ENCODE peak calls at places on chromosomes 3 and 15, in four cellular contexts. L is right cardiac atrium, E is mesendoderm, X is endothelial cell. U is an unnamed sample.

GRCh38 chr15:92797168-92798052 is 102.7 kb upstream of the CHD2 start:
- DNase-seq in X (peak; percentile 43), E (peak; percentile 76), L (no peak), U (peak; percentile 62)

GRCh38 chr15:88684345-88684744 is 45.5 kb downstream of the ISG20 start:
- DNase-seq in X (no peak), E (no peak), L (no peak), U (no peak)

GRCh38 chr3:109257269-109257668 is 59.0 kb downstream of the DPPA2 start:
- DNase-seq in X (no peak), E (no peak), L (no peak), U (no peak)

GRCh38 chr15:70164910-70165791 is 67.4 kb upstream of the TLE3 start:
- DNase-seq in L (no peak), X (no peak), E (peak; percentile 65), U (no peak)

GRCh38 chr15:27500206-27500605 is 529.2 kb downstream of the GABRG3 start:
- DNase-seq in L (no peak), E (no peak), X (no peak), U (no peak)

GRCh38 chr15:51907136-51907862 is 64.3 kb downstream of the LEO1 start:
- DNase-seq in E (peak; percentile 65), X (no peak), L (no peak), U (no peak)

GRCh38 chr3:53773586-53774368 is 72.4 kb downstream of the CHDH start:
- DNase-seq in E (peak; percentile 74), L (no peak), X (no peak), U (peak; percentile 60)

GRCh38 chr15:43509923-43510229 is 7.5 kb upstream of the MAP1A start:
- DNase-seq in X (no peak), L (no peak), E (no peak), U (no peak)

GRCh38 chr3:150925751-150926201 is 20.5 kb upstream of the MINDY4B start:
- DNase-seq in L (peak; percentile 15), X (peak; percentile 68), E (peak; percentile 86), U (peak; percentile 59)

GRCh38 chr15:90212221-90213079 is 11.3 kb downstream of the SEMA4B start:
- DNase-seq in X (no peak), L (no peak), E (no peak), U (no peak)

GRCh38 chr3:23264413-23264812 is 61.3 kb downstream of the UBE2E2 start:
- DNase-seq in X (no peak), E (no peak), L (no peak), U (no peak)

GRCh38 chr3:12741205-12741604 is 17.9 kb downstream of the TMEM40 start:
- DNase-seq in X (no peak), L (no peak), E (peak; percentile 74), U (no peak)

GRCh38 chr15:63938486-63939061 is 104.8 kb upstream of the HERC1 start:
- DNase-seq in X (no peak), E (no peak), L (no peak), U (no peak)

GRCh38 chr3:78765671-78766485 is 1001.9 kb downstream of the ROBO1 start:
- DNase-seq in X (no peak), L (no peak), E (no peak), U (no peak)

GRCh38 chr15:37903932-37904493 is 30.4 kb upstream of the TMCO5A start:
- DNase-seq in E (no peak), X (no peak), L (no peak), U (peak; percentile 34)

GRCh38 chr3:30914696-30915095 is 20.2 kb upstream of the GADL1 start:
- DNase-seq in X (no peak), E (no peak), L (no peak), U (no peak)

GRCh38 chr3:111538687-111539086 is 3.3 kb upstream of the CD96 start:
- DNase-seq in E (no peak), X (no peak), L (no peak), U (no peak)

GRCh38 chr3:13332158-13332557 is 88.0 kb downstream of the NUP210 start:
- DNase-seq in E (no peak), L (no peak), X (no peak), U (no peak)

GRCh38 chr3:194384156-194384555 is 14.6 kb upstream of the LRRC15 start:
- DNase-seq in L (no peak), X (no peak), E (no peak), U (no peak)

GRCh38 chr3:110106805-110107204 is 769.5 kb upstream of the DPPA4 start:
- DNase-seq in L (no peak), X (no peak), E (no peak), U (no peak)

GRCh38 chr3:55487376-55488241 is 503 bp upstream of the WNT5A start:
- DNase-seq in X (peak; percentile 39), E (peak; percentile 77), L (no peak), U (peak; percentile 74)

GRCh38 chr15:68631621-68632051 is 52.8 kb downstream of the CORO2B start:
- DNase-seq in E (peak; percentile 92), X (no peak), L (no peak), U (no peak)

GRCh38 chr3:64125561-64125960 is 99.7 kb downstream of the PRICKLE2 start:
- DNase-seq in L (no peak), X (no peak), E (no peak), U (no peak)

GRCh38 chr15:98003976-98004375 is 43.5 kb downstream of the ARRDC4 start:
- DNase-seq in E (no peak), L (no peak), X (no peak), U (no peak)